ENCODE peak calls at places on chromosomes 13 and 19, in eight cellular contexts. Z is GM23248, M is mammary epithelial cell, L is MM.1S, A is DND-41, X is PC-3, T is H1, W is hepatocyte. Y is an unnamed sample.

GRCh38 chr13:85140192-85140591 is 659.0 kb downstream of the SLITRK6 start:
- DNase-seq in Z (no peak), M (peak), L (no peak), A (no peak), X (peak), T (no peak), W (no peak), Y (no peak)

GRCh38 chr13:33322474-33322827 is 36.9 kb upstream of the STARD13 start:
- DNase-seq in Z (peak), M (no peak), L (no peak), A (no peak), X (no peak), T (no peak), W (no peak), Y (no peak)

GRCh38 chr13:100916943-100917342 is 242.3 kb upstream of the TMTC4 start:
- DNase-seq in Z (no peak), M (no peak), L (peak), A (no peak), X (no peak), T (no peak), W (no peak), Y (peak)

GRCh38 chr13:38519229-38519910 is 167.5 kb upstream of the FREM2 start:
- DNase-seq in Z (no peak), M (no peak), L (no peak), A (no peak), X (no peak), T (peak), W (no peak), Y (no peak)

GRCh38 chr19:5992756-5993155 is 14.8 kb upstream of the RANBP3 start:
- DNase-seq in Z (no peak), M (no peak), L (no peak), A (no peak), X (no peak), T (no peak), W (no peak), Y (no peak)

GRCh38 chr13:59319276-59319675 is 844.5 kb downstream of the DIAPH3 start:
- DNase-seq in Z (no peak), M (no peak), L (no peak), A (no peak), X (no peak), T (no peak), W (no peak), Y (peak)

GRCh38 chr19:7850429-7850819 is 20.4 kb downstream of the EVI5L start:
- DNase-seq in Z (no peak), M (no peak), L (no peak), A (no peak), X (no peak), T (no peak), W (no peak), Y (no peak)

GRCh38 chr19:34150558-34150957 is 21.7 kb upstream of the LSM14A start:
- DNase-seq in Z (no peak), M (no peak), L (no peak), A (no peak), X (no peak), T (no peak), W (no peak), Y (no peak)

GRCh38 chr13:109755997-109756396 is 30.4 kb downstream of the IRS2 start:
- DNase-seq in Z (no peak), M (no peak), L (no peak), A (no peak), X (no peak), T (no peak), W (no peak), Y (no peak)

GRCh38 chr13:113949546-113949945 is 24.3 kb downstream of the C13orf46 start:
- DNase-seq in Z (no peak), M (no peak), L (no peak), A (no peak), X (no peak), T (no peak), W (no peak), Y (no peak)

GRCh38 chr13:105370011-105370645 is 1165.3 kb downstream of the EFNB2 start:
- DNase-seq in Z (no peak), M (no peak), L (no peak), A (no peak), X (no peak), T (no peak), W (no peak), Y (no peak)

GRCh38 chr13:24931450-24932217 is 164.3 kb upstream of the PABPC3 start:
- DNase-seq in Z (no peak), M (no peak), L (no peak), A (no peak), X (no peak), T (peak), W (no peak), Y (no peak)

GRCh38 chr19:6216236-6216995 is 63.4 kb downstream of the MLLT1 start:
- DNase-seq in Z (no peak), M (no peak), L (no peak), A (no peak), X (no peak), T (no peak), W (no peak), Y (no peak)

GRCh38 chr13:108828053-108828806 is 198.8 kb downstream of the MYO16 start:
- DNase-seq in Z (no peak), M (peak), L (no peak), A (no peak), X (no peak), T (no peak), W (no peak), Y (no peak)

GRCh38 chr19:2739602-2740313 is at the start of gene SLC39A3:
- DNase-seq in Z (peak), M (peak), L (peak), A (peak), X (peak), T (peak), W (peak), Y (peak)
- TF ChIP-seq EZH2 in Z (no peak), M (no peak), L (no peak), A (no peak), X (no peak), T (no peak), W (no peak), Y (no peak)

DNA sequence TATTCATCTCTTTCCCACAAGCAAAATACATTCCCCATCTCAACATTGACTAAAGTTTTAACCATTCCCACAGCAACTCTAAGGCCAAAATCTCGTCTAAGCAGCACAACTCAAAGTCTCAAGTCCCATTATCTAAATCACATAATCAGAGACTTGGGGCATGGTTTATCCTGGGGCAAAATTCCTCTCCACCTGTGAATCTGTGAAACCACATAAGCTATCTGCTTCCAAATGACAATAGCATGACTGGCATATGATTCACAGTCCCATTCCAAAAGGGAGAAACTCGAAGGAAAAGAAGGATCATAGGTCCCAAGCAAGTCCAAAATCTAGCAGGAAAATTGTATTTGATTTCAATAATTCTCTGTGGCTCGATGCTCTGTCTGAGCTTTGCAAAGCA is 73.0 kb downstream of the ANKRD10 start:
- DNase-seq in Z (peak), M (peak), L (no peak), A (no peak), X (peak), T (no peak), W (no peak), Y (no peak)
- H3K4me3 ChIP-seq in Z (no peak), M (no peak), L (no peak), A (no peak), X (no peak), T (no peak), W (no peak), Y (no peak)

DNA sequence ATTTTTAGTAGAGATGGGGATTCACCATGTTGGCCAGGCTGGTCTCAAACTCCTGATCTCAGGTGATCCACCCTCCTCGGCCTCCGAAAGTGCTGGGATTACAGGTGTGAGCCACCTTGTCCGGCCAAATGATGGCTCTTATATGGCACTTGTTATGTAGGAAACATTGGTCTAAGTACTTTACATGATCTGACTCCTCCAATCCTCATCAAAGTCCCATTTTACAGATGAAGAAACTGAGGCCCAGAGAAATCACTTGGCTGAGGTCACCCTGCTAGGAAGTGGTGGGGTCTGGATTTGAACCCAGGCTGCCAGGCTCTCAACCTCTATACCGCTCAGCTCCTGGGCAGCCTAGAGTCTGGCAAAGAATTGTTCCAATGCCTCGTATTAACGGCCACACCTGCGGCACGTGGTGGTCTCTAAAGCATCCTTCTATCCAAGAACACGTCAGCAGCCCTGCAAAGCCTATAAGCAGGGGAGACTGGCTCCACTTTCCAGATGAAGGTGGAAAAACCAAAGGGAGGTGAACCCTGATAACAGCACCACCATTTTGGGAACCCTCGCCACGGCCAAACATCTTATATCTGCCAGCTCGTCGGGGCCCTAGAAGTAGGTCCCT is 18.1 kb downstream of the SHANK1 start:
- DNase-seq in Z (no peak), M (no peak), L (no peak), A (no peak), X (no peak), T (no peak), W (no peak), Y (no peak)
- TF ChIP-seq EZH2 in Z (no peak), M (no peak), L (no peak), A (no peak), X (no peak), T (no peak), W (no peak), Y (no peak)

DNA sequence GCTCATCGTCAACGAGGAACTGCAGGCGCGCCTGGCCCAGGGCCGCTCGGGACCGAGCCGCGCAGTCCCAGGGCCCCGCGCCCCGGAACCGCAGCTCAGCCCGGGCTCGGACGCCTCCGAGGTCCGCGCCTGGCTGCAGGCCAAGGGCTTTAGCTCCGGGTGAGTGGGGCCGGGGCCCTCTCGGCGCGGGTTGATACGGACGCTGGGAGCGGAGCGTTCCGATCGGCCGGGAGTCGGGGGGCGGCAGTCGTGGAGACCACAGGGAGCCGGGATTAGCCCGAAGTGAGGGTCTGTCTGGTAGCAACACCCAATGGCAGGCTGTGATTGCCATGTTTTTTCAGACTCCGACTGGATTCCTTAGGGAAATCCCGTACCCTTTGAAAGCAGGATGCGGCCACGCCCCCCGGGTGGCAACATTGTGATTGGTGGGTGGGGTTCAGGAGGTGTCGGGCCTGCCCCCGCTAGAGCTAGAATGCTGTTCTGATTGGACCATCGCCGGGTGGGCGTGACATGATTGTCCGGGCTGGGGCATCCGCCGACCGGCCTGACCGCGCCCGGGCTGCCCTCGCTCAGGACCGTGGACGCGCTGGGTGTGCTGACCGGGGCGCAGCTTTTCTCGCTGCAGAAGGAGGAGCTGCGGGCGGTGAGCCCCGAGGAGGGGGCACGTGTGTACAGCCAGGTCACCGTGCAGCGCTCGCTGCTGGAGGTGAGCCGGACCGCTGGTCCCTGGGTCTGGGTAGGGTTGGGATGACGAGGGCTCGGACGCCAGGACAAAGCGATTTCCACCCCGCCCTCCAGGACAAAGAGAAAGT is 11.3 kb downstream of the EPS8L1 start:
- DNase-seq in Z (peak), M (no peak), L (no peak), A (no peak), X (no peak), T (peak), W (peak), Y (peak)
- H3K4me3 ChIP-seq in Z (peak), M (no peak), L (no peak), A (no peak), X (no peak), T (peak), W (peak), Y (peak)

DNA sequence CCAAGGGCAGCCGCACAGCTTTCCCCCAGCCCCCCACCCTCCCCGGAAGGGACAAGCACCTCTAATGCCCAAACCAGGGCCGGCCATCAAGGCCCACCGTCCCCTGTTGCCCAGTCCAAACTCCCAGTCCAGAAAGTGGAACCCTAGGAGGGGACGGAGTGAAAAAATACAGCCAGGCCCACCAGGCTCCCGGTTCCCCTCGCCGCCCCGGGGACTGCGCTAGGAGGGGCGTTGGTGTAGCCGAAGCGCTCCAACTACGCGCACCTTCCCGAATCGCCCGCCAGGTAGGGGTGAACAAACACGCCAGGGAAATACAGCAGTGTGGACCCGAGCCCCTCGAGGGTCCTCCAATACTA is 1.3 kb downstream of the KLF16 start:
- DNase-seq in Z (no peak), M (no peak), L (no peak), A (no peak), X (no peak), T (no peak), W (no peak), Y (no peak)
- TF ChIP-seq EZH2 in Z (no peak), M (no peak), L (no peak), A (no peak), X (no peak), T (no peak), W (no peak), Y (no peak)

GRCh38 chr19:4138445-4138844 is 14.5 kb upstream of the MAP2K2 start:
- DNase-seq in Z (no peak), M (no peak), L (no peak), A (no peak), X (no peak), T (no peak), W (no peak), Y (no peak)

GRCh38 chr19:4136680-4137088 is 12.8 kb upstream of the MAP2K2 start:
- DNase-seq in Z (no peak), M (no peak), L (no peak), A (no peak), X (no peak), T (no peak), W (no peak), Y (no peak)

GRCh38 chr19:4140237-4140711 is 13.2 kb upstream of the CREB3L3 start:
- DNase-seq in Z (peak), M (peak), L (peak), A (peak), X (peak), T (peak), W (peak), Y (peak)

GRCh38 chr19:4144666-4145261 is 8.7 kb upstream of the CREB3L3 start:
- DNase-seq in Z (peak), M (no peak), L (no peak), A (no peak), X (peak), T (no peak), W (peak), Y (no peak)

GRCh38 chr19:4139614-4140236 is 13.7 kb upstream of the CREB3L3 start:
- DNase-seq in Z (peak), M (peak), L (peak), A (peak), X (peak), T (peak), W (peak), Y (peak)
- H3K4me3 ChIP-seq in Z (no peak), M (no peak), L (no peak), A (no peak), X (peak), T (no peak), W (no peak), Y (no peak)

GRCh38 chr19:50326101-50326664 is 3.0 kb downstream of the KCNC3 start:
- DNase-seq in Z (no peak), M (no peak), L (no peak), A (no peak), X (no peak), T (peak), W (no peak), Y (no peak)
- TF ChIP-seq EZH2 in Z (no peak), M (no peak), L (no peak), A (no peak), X (no peak), T (no peak), W (no peak), Y (peak)

DNA sequence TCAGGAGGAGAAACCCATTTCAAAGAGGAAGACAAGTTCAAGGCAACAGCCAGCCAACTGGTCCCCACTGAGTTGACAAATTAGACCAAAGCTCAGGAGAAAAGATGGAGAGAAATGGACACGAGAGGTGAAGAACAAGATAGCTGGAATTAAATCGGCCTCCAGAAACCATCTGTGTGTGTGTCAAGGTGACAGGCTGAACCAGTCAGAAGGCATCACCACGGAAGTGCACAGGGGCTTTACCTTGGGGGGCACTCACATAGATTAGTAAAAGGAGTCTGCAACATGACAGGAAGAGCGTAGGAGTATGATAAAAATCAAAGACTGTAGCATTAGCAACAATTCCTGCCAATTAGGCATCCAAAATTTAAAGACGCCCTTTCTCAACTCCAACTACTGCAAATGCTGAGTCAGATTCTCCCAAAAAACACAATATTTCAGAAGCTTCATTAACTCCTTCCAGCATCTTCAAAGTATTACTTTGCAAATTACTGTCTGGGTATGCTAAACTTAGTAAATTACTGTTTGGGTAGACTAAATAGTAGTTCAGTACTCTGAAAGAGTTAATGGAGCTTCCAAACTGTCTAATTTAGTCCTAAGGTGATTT is 66.2 kb downstream of the FOXO1 start:
- DNase-seq in Z (no peak), M (no peak), L (no peak), A (no peak), X (no peak), T (no peak), W (no peak), Y (no peak)
- H3K4me3 ChIP-seq in Z (no peak), M (no peak), L (no peak), A (no peak), X (no peak), T (no peak), W (no peak), Y (no peak)

GRCh38 chr19:42323473-42323851 is 2.0 kb upstream of the MEGF8 start:
- DNase-seq in Z (no peak), M (no peak), L (no peak), A (no peak), X (no peak), T (peak), W (no peak), Y (no peak)

GRCh38 chr19:42325308-42325895 is at the start of gene MEGF8:
- DNase-seq in Z (peak), M (peak), L (peak), A (peak), X (peak), T (peak), W (peak), Y (peak)

GRCh38 chr19:42325896-42326771 is 699 bp downstream of the MEGF8 start:
- DNase-seq in Z (peak), M (peak), L (peak), A (peak), X (no peak), T (no peak), W (no peak), Y (no peak)

GRCh38 chr19:42323852-42324654 is 1.4 kb upstream of the MEGF8 start:
- DNase-seq in Z (peak), M (no peak), L (no peak), A (no peak), X (no peak), T (peak), W (no peak), Y (no peak)

DNA sequence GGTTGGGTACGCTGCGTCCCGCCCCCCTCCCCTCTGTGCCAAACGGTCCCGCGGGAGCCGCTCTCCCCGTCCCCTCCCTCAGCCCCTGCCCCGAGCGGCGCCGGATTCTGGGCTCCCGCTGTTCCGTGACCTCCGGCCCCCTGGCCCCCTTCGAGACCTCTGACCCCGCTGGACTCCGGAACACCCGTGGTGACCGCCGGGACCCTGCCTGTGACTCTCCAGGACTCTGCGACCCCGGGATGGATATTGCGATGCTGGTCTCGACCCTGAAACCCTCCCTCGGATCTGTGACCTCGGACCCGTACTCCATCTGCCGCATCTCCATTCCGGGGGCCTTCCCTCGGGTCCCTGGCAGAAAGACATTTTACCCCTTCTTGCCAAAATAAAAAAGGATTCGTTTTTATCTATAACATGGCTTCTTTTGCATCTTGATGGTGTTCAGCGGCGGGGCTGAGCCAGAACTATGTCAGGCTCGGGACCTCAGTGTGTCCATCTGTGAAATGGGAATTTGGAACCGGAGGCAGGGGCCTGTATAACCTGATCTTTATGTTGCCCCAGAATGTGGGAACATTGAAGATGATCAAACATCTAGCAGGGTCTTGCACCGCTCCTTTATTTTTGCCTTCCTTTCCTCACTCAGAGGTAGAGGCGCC is 654 bp upstream of the MEGF8 start:
- DNase-seq in Z (no peak), M (no peak), L (no peak), A (no peak), X (no peak), T (peak), W (no peak), Y (no peak)
- TF ChIP-seq EZH2 in Z (no peak), M (no peak), L (no peak), A (no peak), X (no peak), T (no peak), W (peak), Y (peak)

GRCh38 chr13:52739468-52740071 is at the start of gene CNMD:
- DNase-seq in Z (no peak), M (no peak), L (no peak), A (no peak), X (no peak), T (peak), W (no peak), Y (no peak)
- H3K4me3 ChIP-seq in Z (no peak), M (no peak), L (peak), A (no peak), X (no peak), T (peak), W (peak), Y (peak)